ENCODE peak calls at places on chromosomes 16 and 17, in five cellular contexts. One of them, this sample, is unnamed.

GRCh38 chr17:45904886-45905285 is 10.5 kb downstream of the MAPT start:
- DNase-seq in effector memory CD8-positive, alpha-beta T cell: no peak
- DNase-seq in NCI-H2029: no peak
- DNase-seq in DMS79: no peak
- DNase-seq in adrenal gland: no peak
- DNase-seq in this sample: no peak

GRCh38 chr16:11258553-11259287 is 2.7 kb upstream of the SOCS1 start:
- DNase-seq in effector memory CD8-positive, alpha-beta T cell: no peak
- DNase-seq in NCI-H2029: peak
- DNase-seq in DMS79: no peak
- DNase-seq in adrenal gland: peak
- DNase-seq in this sample: no peak

GRCh38 chr16:87053016-87053982 is 263.9 kb downstream of the C16orf95 start:
- DNase-seq in effector memory CD8-positive, alpha-beta T cell: no peak
- DNase-seq in NCI-H2029: no peak
- DNase-seq in DMS79: no peak
- DNase-seq in adrenal gland: no peak
- DNase-seq in this sample: no peak

GRCh38 chr16:15037745-15038144 is 18.1 kb downstream of the NTAN1 start:
- DNase-seq in effector memory CD8-positive, alpha-beta T cell: no peak
- DNase-seq in NCI-H2029: no peak
- DNase-seq in DMS79: no peak
- DNase-seq in adrenal gland: no peak
- DNase-seq in this sample: no peak

GRCh38 chr17:19720631-19721426 is 4.4 kb upstream of the SLC47A2 start:
- DNase-seq in effector memory CD8-positive, alpha-beta T cell: no peak
- DNase-seq in NCI-H2029: no peak
- DNase-seq in DMS79: peak
- DNase-seq in adrenal gland: no peak
- DNase-seq in this sample: no peak

GRCh38 chr17:40121191-40121885 is 433 bp upstream of the MSL1 start:
- DNase-seq in effector memory CD8-positive, alpha-beta T cell: no peak
- DNase-seq in NCI-H2029: no peak
- DNase-seq in DMS79: peak
- DNase-seq in adrenal gland: peak
- DNase-seq in this sample: no peak

GRCh38 chr17:68197091-68197996 is 50.5 kb upstream of the AMZ2 start:
- DNase-seq in effector memory CD8-positive, alpha-beta T cell: no peak
- DNase-seq in NCI-H2029: peak
- DNase-seq in DMS79: no peak
- DNase-seq in adrenal gland: no peak
- DNase-seq in this sample: no peak

GRCh38 chr17:83099570-83100181 is 20.3 kb downstream of the METRNL start:
- DNase-seq in effector memory CD8-positive, alpha-beta T cell: no peak
- DNase-seq in NCI-H2029: peak
- DNase-seq in DMS79: peak
- DNase-seq in adrenal gland: peak
- DNase-seq in this sample: no peak

GRCh38 chr16:4378202-4378666 is 6.6 kb downstream of the VASN start:
- DNase-seq in effector memory CD8-positive, alpha-beta T cell: no peak
- DNase-seq in NCI-H2029: no peak
- DNase-seq in DMS79: no peak
- DNase-seq in adrenal gland: no peak
- DNase-seq in this sample: no peak

GRCh38 chr16:68085259-68086071 is at the start of gene NFATC3:
- DNase-seq in effector memory CD8-positive, alpha-beta T cell: peak
- DNase-seq in NCI-H2029: peak
- DNase-seq in DMS79: peak
- DNase-seq in adrenal gland: peak
- DNase-seq in this sample: peak

GRCh38 chr16:11224894-11225676 is 30.9 kb downstream of the SOCS1 start:
- DNase-seq in effector memory CD8-positive, alpha-beta T cell: peak
- DNase-seq in NCI-H2029: no peak
- DNase-seq in DMS79: no peak
- DNase-seq in adrenal gland: peak
- DNase-seq in this sample: no peak

GRCh38 chr17:7956208-7956965 is 24.4 kb downstream of the CNTROB start:
- DNase-seq in effector memory CD8-positive, alpha-beta T cell: no peak
- DNase-seq in NCI-H2029: no peak
- DNase-seq in DMS79: no peak
- DNase-seq in adrenal gland: no peak
- DNase-seq in this sample: no peak

GRCh38 chr17:75270218-75270965 is 639 bp downstream of the MIF4GD start:
- DNase-seq in effector memory CD8-positive, alpha-beta T cell: peak
- DNase-seq in NCI-H2029: peak
- DNase-seq in DMS79: peak
- DNase-seq in adrenal gland: peak
- DNase-seq in this sample: no peak

GRCh38 chr16:88461291-88462269 is 8.5 kb downstream of the ZFPM1 start:
- DNase-seq in effector memory CD8-positive, alpha-beta T cell: no peak
- DNase-seq in NCI-H2029: no peak
- DNase-seq in DMS79: no peak
- DNase-seq in adrenal gland: no peak
- DNase-seq in this sample: no peak

GRCh38 chr16:19697756-19698318 is 20.2 kb downstream of the KNOP1 start:
- DNase-seq in effector memory CD8-positive, alpha-beta T cell: no peak
- DNase-seq in NCI-H2029: peak
- DNase-seq in DMS79: no peak
- DNase-seq in adrenal gland: peak
- DNase-seq in this sample: no peak

GRCh38 chr17:1002771-1003555 is 6.0 kb downstream of the TIMM22 start:
- DNase-seq in effector memory CD8-positive, alpha-beta T cell: no peak
- DNase-seq in NCI-H2029: peak
- DNase-seq in DMS79: no peak
- DNase-seq in adrenal gland: no peak
- DNase-seq in this sample: no peak

GRCh38 chr16:827513-827912 is 27.0 kb upstream of the GNG13 start:
- DNase-seq in effector memory CD8-positive, alpha-beta T cell: no peak
- DNase-seq in NCI-H2029: no peak
- DNase-seq in DMS79: no peak
- DNase-seq in adrenal gland: no peak
- DNase-seq in this sample: no peak